ENCODE peak calls at places on chromosomes 6 and 20, in four cellular contexts. W, G, Z and T are unnamed samples.

GRCh38 chr6:17096657-17097056 is 5.2 kb upstream of the STMND1 start:
- DNase-seq in W (no peak), Z (no peak), G (no peak), T (no peak)

GRCh38 chr20:7773511-7773910 is 166.7 kb downstream of the HAO1 start:
- DNase-seq in G (no peak), Z (no peak), W (no peak), T (no peak)

GRCh38 chr20:62576815-62577214 is 65.5 kb upstream of the SLCO4A1 start:
- DNase-seq in W (no peak), G (peak; percentile 28), Z (no peak), T (no peak)

GRCh38 chr6:136703331-136703846 is 88.9 kb downstream of the MAP3K5 start:
- DNase-seq in Z (no peak), G (peak; percentile 27), W (peak; percentile 61), T (no peak)

GRCh38 chr6:150025201-150025917 is at the start of gene RAET1L:
- DNase-seq in G (peak; percentile 35), W (peak; percentile 47), Z (peak; percentile 65), T (no peak)

GRCh38 chr6:3205913-3206312 is 21.5 kb downstream of the TUBB2B start:
- DNase-seq in Z (no peak), W (no peak), G (no peak), T (no peak)

GRCh38 chr20:64051532-64052325 is 2.3 kb upstream of the SOX18 start:
- DNase-seq in Z (no peak), W (no peak), G (peak; percentile 31), T (peak; percentile 87)

GRCh38 chr6:100267721-100268123 is 197.0 kb downstream of the SIM1 start:
- DNase-seq in Z (no peak), W (no peak), G (peak; percentile 32), T (no peak)

GRCh38 chr6:46078294-46078693 is 51.5 kb upstream of the ENPP4 start:
- DNase-seq in Z (no peak), W (no peak), G (no peak), T (no peak)

GRCh38 chr6:56091159-56091869 is 156.1 kb downstream of the COL21A1 start:
- DNase-seq in G (peak; percentile 72), W (no peak), Z (peak; percentile 26), T (no peak)

GRCh38 chr6:168301648-168302398 is 17.8 kb downstream of the DACT2 start:
- DNase-seq in Z (no peak), W (no peak), G (no peak), T (peak; percentile 50)

GRCh38 chr6:75752365-75752764 is 3.3 kb downstream of the MYO6 start:
- DNase-seq in G (peak; percentile 24), W (no peak), Z (no peak), T (no peak)

GRCh38 chr6:169528755-169529154 is 173.1 kb downstream of the WDR27 start:
- DNase-seq in G (no peak), Z (no peak), W (no peak), T (no peak)

GRCh38 chr6:138493413-138493812 is 5.9 kb downstream of the NHSL1 start:
- DNase-seq in G (no peak), W (no peak), Z (no peak), T (no peak)

GRCh38 chr6:139152892-139153271 is 18.0 kb downstream of the HECA start:
- DNase-seq in Z (no peak), W (no peak), G (no peak), T (no peak)

GRCh38 chr6:91523511-91523910 is 936.6 kb upstream of the MAP3K7 start:
- DNase-seq in G (no peak), W (no peak), Z (no peak), T (no peak)

GRCh38 chr20:36394340-36394965 is 88.3 kb downstream of the DLGAP4 start:
- DNase-seq in G (no peak), W (no peak), Z (no peak), T (no peak)

GRCh38 chr6:45783716-45784115 is 231.9 kb downstream of the CLIC5 start:
- DNase-seq in W (no peak), Z (no peak), G (no peak), T (no peak)

GRCh38 chr20:47576516-47577033 is 74.9 kb downstream of the NCOA3 start:
- DNase-seq in G (peak; percentile 95), W (peak; percentile 55), Z (peak; percentile 85), T (no peak)

GRCh38 chr6:160337301-160337700 is 10.9 kb upstream of the SLC22A3 start:
- DNase-seq in W (no peak), G (no peak), Z (no peak), T (no peak)

GRCh38 chr6:53582963-53583362 is 38.1 kb upstream of the GCLC start:
- DNase-seq in W (no peak), Z (no peak), G (no peak), T (no peak)

GRCh38 chr6:73079611-73079955 is 145.7 kb downstream of the KHDC1L start:
- DNase-seq in Z (no peak), W (no peak), G (no peak), T (no peak)

GRCh38 chr20:54467622-54468021 is 7.8 kb upstream of the DOK5 start:
- DNase-seq in W (no peak), Z (no peak), G (no peak), T (no peak)

GRCh38 chr6:137001287-137001976 is 43.3 kb downstream of the IL20RA start:
- DNase-seq in Z (peak; percentile 74), W (no peak), G (peak; percentile 52), T (no peak)

GRCh38 chr6:108435391-108435790 is 125.3 kb upstream of the FOXO3 start:
- DNase-seq in G (no peak), W (no peak), Z (no peak), T (no peak)

GRCh38 chr6:165662671-165663282 is at the start of gene PDE10A:
- DNase-seq in Z (no peak), G (peak; percentile 57), W (peak; percentile 39), T (no peak)

GRCh38 chr20:31758991-31759390 is 19.9 kb downstream of the TPX2 start:
- DNase-seq in W (no peak), G (no peak), Z (no peak), T (no peak)

GRCh38 chr6:41039060-41039998 is at the start of gene UNC5CL:
- DNase-seq in G (peak; percentile 22), W (peak; percentile 78), Z (peak; percentile 27), T (no peak)

GRCh38 chr6:45115696-45116095 is 212.4 kb upstream of the RUNX2 start:
- DNase-seq in G (peak; percentile 30), W (no peak), Z (no peak), T (no peak)

GRCh38 chr6:92577077-92577719 is 842.2 kb downstream of the EPHA7 start:
- DNase-seq in G (peak; percentile 13), Z (no peak), W (no peak), T (no peak)

GRCh38 chr6:36387440-36388303 is at the start of gene ETV7:
- DNase-seq in Z (no peak), W (peak; percentile 63), G (no peak), T (peak; percentile 84)

GRCh38 chr20:37209661-37210314 is 30.4 kb upstream of the MROH8 start:
- DNase-seq in W (no peak), G (no peak), Z (no peak), T (no peak)

GRCh38 chr6:45148711-45149341 is 179.3 kb upstream of the RUNX2 start:
- DNase-seq in W (no peak), Z (no peak), G (no peak), T (no peak)

GRCh38 chr20:34537651-34538050 is 20.9 kb upstream of the MAP1LC3A start:
- DNase-seq in Z (no peak), G (no peak), W (no peak), T (peak; percentile 61)

GRCh38 chr6:74197310-74197709 is 501.3 kb downstream of the CD109 start:
- DNase-seq in W (no peak), G (no peak), Z (no peak), T (no peak)

GRCh38 chr6:121403981-121404380 is 31.5 kb upstream of the GJA1 start:
- DNase-seq in G (no peak), Z (no peak), W (no peak), T (no peak)

DNA sequence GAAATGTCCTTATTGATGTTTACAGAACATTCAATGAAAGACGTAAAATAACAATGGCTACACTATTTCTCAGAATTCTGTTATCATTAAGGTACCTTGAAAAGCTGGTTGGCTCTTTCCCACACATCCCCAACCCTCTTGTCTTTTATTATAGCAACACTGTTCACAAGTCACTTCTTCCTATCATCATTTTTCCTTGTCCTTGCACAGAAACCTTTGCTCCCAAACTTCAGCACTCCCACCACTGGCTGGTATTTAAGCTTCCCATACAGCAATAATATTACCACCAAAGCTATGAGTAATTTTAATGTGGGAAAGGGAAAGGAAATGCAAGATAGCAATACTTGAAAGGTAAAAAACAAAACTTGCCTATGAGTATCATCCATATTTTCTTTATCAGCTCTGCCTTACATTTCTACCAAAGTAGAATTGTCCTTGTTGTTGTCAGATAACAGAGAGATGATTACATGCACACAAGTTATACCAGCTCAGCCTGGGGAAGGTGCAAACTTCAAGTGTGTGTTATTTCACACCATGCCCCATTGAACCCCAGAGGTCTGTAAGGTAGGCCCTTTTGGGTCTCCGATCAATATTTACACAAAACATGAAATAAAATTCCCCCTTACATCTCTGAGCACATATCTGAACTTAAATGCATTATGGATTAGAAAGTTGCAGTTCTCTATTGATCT is 32.2 kb downstream of the ARHGAP18 start:
- DNase-seq in W (no peak), Z (no peak), G (peak; percentile 58), T (no peak)
- H3K4me1 ChIP-seq in W (peaks cover 33% of the 10 kb centered on the region), Z (peaks cover 95% of the 10 kb centered on the region), G (peaks cover 83% of the 10 kb centered on the region), T (peaks cover 10% of the 10 kb centered on the region)

GRCh38 chr20:60447703-60448102 is 489.5 kb downstream of the CDH26 start:
- DNase-seq in G (no peak), Z (no peak), W (no peak), T (no peak)

GRCh38 chr20:60446273-60447111 is 488.3 kb downstream of the CDH26 start:
- DNase-seq in Z (no peak), G (no peak), W (no peak), T (no peak)
- H3K27ac ChIP-seq in Z (no peak overlapping the region), G (no peak overlapping the region), W (no peak overlapping the region), T (no peak overlapping the region)

GRCh38 chr20:3082955-3083952 is 1.3 kb downstream of the AVP start:
- DNase-seq in Z (no peak), W (no peak), G (no peak), T (no peak)
- TF ChIP-seq POLR2AphosphoS5 in Z (no peak), W (no peak), G (no peak), T (no peak)

GRCh38 chr6:111743318-111743717 is 129.9 kb downstream of the FYN start:
- DNase-seq in Z (no peak), W (no peak), G (no peak), T (no peak)
- H3K4me1 ChIP-seq in Z (no peaks in the 10 kb centered on the region), W (peaks cover 6% of the 10 kb centered on the region), G (peaks cover 19% of the 10 kb centered on the region), T (peaks cover 26% of the 10 kb centered on the region)

DNA sequence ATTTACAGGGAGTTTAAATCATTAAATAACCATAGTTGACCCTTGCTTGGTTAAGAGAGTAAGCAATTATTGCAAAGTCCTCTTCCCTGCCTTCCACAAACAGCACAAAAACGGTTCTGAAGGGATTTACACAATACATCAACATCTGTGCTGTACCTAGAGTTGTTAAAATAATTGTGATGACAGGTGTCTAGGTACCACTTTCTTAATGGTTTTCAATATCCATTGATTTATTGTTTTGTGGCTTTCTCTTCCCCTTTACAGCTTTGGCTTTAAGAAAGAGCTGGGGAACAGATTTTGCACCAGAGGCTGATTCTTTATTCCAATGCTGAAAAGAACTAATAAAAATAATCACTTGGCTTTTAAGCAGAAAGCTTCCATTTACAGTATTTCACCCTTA is 598 bp upstream of the SOX4 start:
- DNase-seq in W (no peak), G (no peak), Z (no peak), T (no peak)
- H3K27ac ChIP-seq in W (peak overlapping the region; percentile 88), G (peak overlapping the region; percentile 6), Z (no peak overlapping the region), T (no peak overlapping the region)